ENCODE peak calls at places on chromosomes 6 and 20, in five cellular contexts. H is IMR-90; U is AML-193; C is lower lobe of right lung; O is stimulated activated CD4-positive, alpha-beta T cell treated with anti-CD3 and anti-CD28 coated beads, Interleukin-12 subunit alpha, Interleukin-12 subunit beta, amount 100 ng/mL, for 48 hours. I is an unnamed sample.

GRCh38 chr6:53179961-53180651 is 31.5 kb upstream of the GCM1 start:
- DNase-seq in U (no peak), H (peak; percentile 33), O (no peak), C (peak; percentile 50), I (peak; percentile 54)

GRCh38 chr20:20505554-20505953 is 137.7 kb downstream of the INSM1 start:
- DNase-seq in U (no peak), H (no peak), O (no peak), C (no peak), I (no peak)

GRCh38 chr6:136737343-136738177 is 54.7 kb downstream of the MAP3K5 start:
- DNase-seq in H (peak; percentile 82), C (no peak), U (no peak), O (no peak), I (no peak)

GRCh38 chr6:143940011-143940597 is 68.0 kb downstream of the PLAGL1 start:
- DNase-seq in U (peak; percentile 86), H (peak; percentile 38), O (peak; percentile 35), C (no peak), I (no peak)

GRCh38 chr6:39669117-39669690 is 56.0 kb downstream of the KIF6 start:
- DNase-seq in O (no peak), U (no peak), C (no peak), H (peak; percentile 44), I (no peak)

GRCh38 chr20:64107736-64108457 is 532 bp upstream of the NPBWR2 start:
- DNase-seq in U (peak; percentile 73), O (no peak), C (peak; percentile 24), H (no peak), I (no peak)

GRCh38 chr20:59630526-59630925 is 26.2 kb downstream of the PHACTR3 start:
- DNase-seq in H (no peak), U (no peak), C (no peak), O (no peak), I (no peak)

GRCh38 chr6:93104195-93104817 is 315.1 kb downstream of the EPHA7 start:
- DNase-seq in O (no peak), U (no peak), C (no peak), H (no peak), I (no peak)

GRCh38 chr6:157235600-157236039 is 87.7 kb downstream of the TMEM242 start:
- DNase-seq in C (no peak), H (peak; percentile 33), U (no peak), O (peak; percentile 47), I (no peak)

GRCh38 chr6:71287038-71287437 is 1.6 kb upstream of the OGFRL1 start:
- DNase-seq in O (no peak), C (no peak), H (peak; percentile 11), U (peak; percentile 80), I (no peak)

GRCh38 chr20:39010496-39010895 is 48.4 kb downstream of the DHX35 start:
- DNase-seq in O (no peak), H (no peak), U (no peak), C (no peak), I (no peak)

GRCh38 chr6:158867381-158868121 is 48.4 kb upstream of the EZR start:
- DNase-seq in U (no peak), C (no peak), O (no peak), H (no peak), I (no peak)

GRCh38 chr6:48429610-48430009 is 318.6 kb upstream of the PTCHD4 start:
- DNase-seq in U (no peak), O (no peak), C (no peak), H (no peak), I (no peak)

GRCh38 chr20:13839421-13840092 is 54.7 kb downstream of the NDUFAF5 start:
- DNase-seq in U (no peak), C (no peak), O (no peak), H (peak; percentile 41), I (no peak)

GRCh38 chr6:163984446-163984936 is 570.0 kb downstream of the QKI start:
- DNase-seq in H (no peak), C (no peak), O (no peak), U (no peak), I (no peak)

GRCh38 chr6:90175627-90176538 is 120.8 kb downstream of the BACH2 start:
- DNase-seq in H (no peak), O (peak; percentile 72), C (no peak), U (no peak), I (no peak)

GRCh38 chr20:35901678-35902544 is 52.4 kb downstream of the SCAND1 start:
- DNase-seq in U (no peak), H (peak; percentile 97), O (no peak), C (no peak), I (no peak)

GRCh38 chr6:142839686-142840040 is 105.3 kb downstream of the HIVEP2 start:
- DNase-seq in O (no peak), U (no peak), C (no peak), H (no peak), I (no peak)

GRCh38 chr6:43115365-43115764 is 39.3 kb downstream of the PTK7 start:
- DNase-seq in C (no peak), H (no peak), U (no peak), O (no peak), I (no peak)

GRCh38 chr20:16098890-16099639 is 474.2 kb downstream of the KIF16B start:
- DNase-seq in H (no peak), U (no peak), O (no peak), C (no peak), I (no peak)

GRCh38 chr6:139531148-139531547 is 156.7 kb upstream of the CITED2 start:
- DNase-seq in H (peak; percentile 62), C (no peak), O (peak; percentile 26), U (no peak), I (no peak)

GRCh38 chr20:33846291-33846916 is 35.3 kb downstream of the CHMP4B start:
- DNase-seq in O (no peak), H (peak; percentile 29), C (no peak), U (no peak), I (no peak)

GRCh38 chr6:169664227-169664626 is 37.6 kb downstream of the WDR27 start:
- DNase-seq in U (no peak), C (peak; percentile 41), H (no peak), O (no peak), I (no peak)

GRCh38 chr6:34234667-34235604 is 1.7 kb upstream of the HMGA1 start:
- DNase-seq in C (peak; percentile 66), O (no peak), U (no peak), H (no peak), I (no peak)

GRCh38 chr20:11766961-11767360 is 150.7 kb upstream of the BTBD3 start:
- DNase-seq in U (no peak), H (peak; percentile 61), C (no peak), O (no peak), I (no peak)

GRCh38 chr6:10403385-10404106 is 11.3 kb downstream of the TFAP2A start:
- DNase-seq in U (peak; percentile 75), O (no peak), H (peak; percentile 85), C (no peak), I (no peak)

GRCh38 chr6:73131706-73132105 is 93.6 kb downstream of the KHDC1L start:
- DNase-seq in O (no peak), U (no peak), C (no peak), H (peak; percentile 29), I (no peak)

GRCh38 chr20:9359561-9360308 is 154.7 kb upstream of the LAMP5 start:
- DNase-seq in H (peak; percentile 70), U (peak; percentile 33), C (no peak), O (no peak), I (no peak)

GRCh38 chr20:51767867-51768758 is at the start of gene ATP9A:
- DNase-seq in C (no peak), H (peak; percentile 31), U (no peak), O (no peak), I (no peak)

GRCh38 chr6:144378437-144378836 is 93.3 kb downstream of the UTRN start:
- DNase-seq in C (no peak), H (peak; percentile 27), U (no peak), O (no peak), I (no peak)

GRCh38 chr20:58150772-58151171 is 77.7 kb downstream of the ANKRD60 start:
- DNase-seq in H (no peak), O (no peak), C (peak; percentile 63), U (no peak), I (no peak)

GRCh38 chr20:59805786-59806577 is 127.5 kb downstream of the SYCP2 start:
- DNase-seq in C (no peak), O (no peak), U (no peak), H (no peak), I (no peak)

GRCh38 chr20:4516851-4517250 is 204.9 kb upstream of the PRND start:
- DNase-seq in O (no peak), U (no peak), C (no peak), H (no peak), I (no peak)

GRCh38 chr20:58194176-58194796 is 34.2 kb downstream of the ANKRD60 start:
- DNase-seq in C (no peak), O (no peak), U (no peak), H (no peak), I (no peak)